ENCODE peak calls at places on chromosomes 11 and 22, in six cellular contexts. One of them, this sample, is unnamed.

GRCh38 chr11:120339394-120339890 is 3.2 kb downstream of the ARHGEF12 start:
- DNase-seq in PC-9: peak
- DNase-seq in esophagus muscularis mucosa: no peak
- DNase-seq in Peyer's patch: no peak
- DNase-seq in breast epithelium: no peak
- DNase-seq in fibroblast of lung: peak
- DNase-seq in this sample: no peak

GRCh38 chr11:96155627-96156378 is 187.2 kb downstream of the MAML2 start:
- DNase-seq in esophagus muscularis mucosa: peak
- DNase-seq in Peyer's patch: peak
- DNase-seq in breast epithelium: no peak
- DNase-seq in fibroblast of lung: peak
- DNase-seq in PC-9: peak
- DNase-seq in this sample: peak

GRCh38 chr11:122305426-122305825 is 189.4 kb upstream of the BLID start:
- DNase-seq in breast epithelium: no peak
- DNase-seq in Peyer's patch: no peak
- DNase-seq in PC-9: no peak
- DNase-seq in fibroblast of lung: no peak
- DNase-seq in esophagus muscularis mucosa: no peak
- DNase-seq in this sample: no peak

GRCh38 chr22:37472418-37473006 is 13.7 kb downstream of the MFNG start:
- DNase-seq in breast epithelium: no peak
- DNase-seq in PC-9: peak
- DNase-seq in esophagus muscularis mucosa: no peak
- DNase-seq in Peyer's patch: peak
- DNase-seq in fibroblast of lung: peak
- DNase-seq in this sample: peak

GRCh38 chr22:44396727-44397722 is 84.3 kb upstream of the SHISAL1 start:
- DNase-seq in Peyer's patch: peak
- DNase-seq in breast epithelium: peak
- DNase-seq in esophagus muscularis mucosa: no peak
- DNase-seq in PC-9: no peak
- DNase-seq in fibroblast of lung: no peak
- DNase-seq in this sample: no peak

GRCh38 chr22:36383110-36383581 is 4.6 kb downstream of the MYH9 start:
- DNase-seq in esophagus muscularis mucosa: no peak
- DNase-seq in Peyer's patch: no peak
- DNase-seq in fibroblast of lung: peak
- DNase-seq in breast epithelium: peak
- DNase-seq in PC-9: peak
- DNase-seq in this sample: no peak

GRCh38 chr11:111440416-111441205 is 61.5 kb upstream of the POU2AF1 start:
- DNase-seq in fibroblast of lung: no peak
- DNase-seq in Peyer's patch: no peak
- DNase-seq in esophagus muscularis mucosa: no peak
- DNase-seq in PC-9: no peak
- DNase-seq in breast epithelium: no peak
- DNase-seq in this sample: no peak

GRCh38 chr11:34624069-34624468 is 3.2 kb downstream of the EHF start:
- DNase-seq in breast epithelium: no peak
- DNase-seq in PC-9: peak
- DNase-seq in esophagus muscularis mucosa: no peak
- DNase-seq in Peyer's patch: peak
- DNase-seq in fibroblast of lung: no peak
- DNase-seq in this sample: no peak

GRCh38 chr11:12871251-12871650 is 137.9 kb upstream of the RASSF10 start:
- DNase-seq in breast epithelium: no peak
- DNase-seq in fibroblast of lung: no peak
- DNase-seq in PC-9: no peak
- DNase-seq in Peyer's patch: no peak
- DNase-seq in esophagus muscularis mucosa: no peak
- DNase-seq in this sample: no peak

GRCh38 chr11:43868852-43869567 is 11.6 kb upstream of the ALKBH3 start:
- DNase-seq in PC-9: no peak
- DNase-seq in esophagus muscularis mucosa: no peak
- DNase-seq in Peyer's patch: no peak
- DNase-seq in breast epithelium: no peak
- DNase-seq in fibroblast of lung: peak
- DNase-seq in this sample: no peak

GRCh38 chr11:126476256-126476970 is 120.9 kb downstream of the ST3GAL4 start:
- DNase-seq in esophagus muscularis mucosa: no peak
- DNase-seq in PC-9: no peak
- DNase-seq in fibroblast of lung: no peak
- DNase-seq in breast epithelium: no peak
- DNase-seq in Peyer's patch: no peak
- DNase-seq in this sample: peak

GRCh38 chr22:24392218-24392931 is 35.0 kb upstream of the ADORA2A start:
- DNase-seq in breast epithelium: no peak
- DNase-seq in Peyer's patch: no peak
- DNase-seq in fibroblast of lung: no peak
- DNase-seq in esophagus muscularis mucosa: no peak
- DNase-seq in PC-9: no peak
- DNase-seq in this sample: no peak

GRCh38 chr22:23182289-23183106 is 2.2 kb downstream of the BCR start:
- DNase-seq in esophagus muscularis mucosa: no peak
- DNase-seq in breast epithelium: no peak
- DNase-seq in PC-9: peak
- DNase-seq in Peyer's patch: no peak
- DNase-seq in fibroblast of lung: no peak
- DNase-seq in this sample: no peak

GRCh38 chr11:106694501-106694900 is 323.8 kb downstream of the GUCY1A2 start:
- DNase-seq in esophagus muscularis mucosa: no peak
- DNase-seq in Peyer's patch: no peak
- DNase-seq in PC-9: no peak
- DNase-seq in breast epithelium: no peak
- DNase-seq in fibroblast of lung: no peak
- DNase-seq in this sample: no peak

GRCh38 chr11:80702264-80702663 is 1261.4 kb upstream of the TENM4 start:
- DNase-seq in fibroblast of lung: no peak
- DNase-seq in esophagus muscularis mucosa: no peak
- DNase-seq in Peyer's patch: no peak
- DNase-seq in PC-9: no peak
- DNase-seq in breast epithelium: no peak
- DNase-seq in this sample: no peak

GRCh38 chr11:35237860-35238715 is 99.1 kb downstream of the CD44 start:
- DNase-seq in esophagus muscularis mucosa: no peak
- DNase-seq in fibroblast of lung: peak
- DNase-seq in Peyer's patch: no peak
- DNase-seq in PC-9: no peak
- DNase-seq in breast epithelium: no peak
- DNase-seq in this sample: peak

GRCh38 chr22:44918166-44918924 is 91.5 kb downstream of the PHF21B start:
- DNase-seq in esophagus muscularis mucosa: no peak
- DNase-seq in breast epithelium: peak
- DNase-seq in fibroblast of lung: no peak
- DNase-seq in Peyer's patch: peak
- DNase-seq in PC-9: no peak
- DNase-seq in this sample: no peak

GRCh38 chr11:57457643-57458023 is 2.7 kb upstream of the RTN4RL2 start:
- DNase-seq in PC-9: no peak
- DNase-seq in breast epithelium: no peak
- DNase-seq in esophagus muscularis mucosa: no peak
- DNase-seq in Peyer's patch: no peak
- DNase-seq in fibroblast of lung: no peak
- DNase-seq in this sample: no peak
- H3K4me3 ChIP-seq in PC-9: no peak
- H3K4me3 ChIP-seq in breast epithelium: peak
- H3K4me3 ChIP-seq in esophagus muscularis mucosa: peak
- H3K4me3 ChIP-seq in Peyer's patch: no peak
- H3K4me3 ChIP-seq in fibroblast of lung: no peak
- H3K4me3 ChIP-seq in this sample: no peak

GRCh38 chr11:76783901-76784813 is 1.0 kb downstream of the TSKU start:
- DNase-seq in fibroblast of lung: peak
- DNase-seq in breast epithelium: peak
- DNase-seq in PC-9: peak
- DNase-seq in Peyer's patch: peak
- DNase-seq in esophagus muscularis mucosa: no peak
- DNase-seq in this sample: peak

GRCh38 chr11:76783294-76783900 is at the start of gene TSKU:
- DNase-seq in breast epithelium: no peak
- DNase-seq in Peyer's patch: no peak
- DNase-seq in PC-9: no peak
- DNase-seq in fibroblast of lung: peak
- DNase-seq in esophagus muscularis mucosa: no peak
- DNase-seq in this sample: no peak

GRCh38 chr11:76782526-76783293 is 446 bp upstream of the TSKU start:
- DNase-seq in esophagus muscularis mucosa: peak
- DNase-seq in fibroblast of lung: peak
- DNase-seq in breast epithelium: peak
- DNase-seq in PC-9: peak
- DNase-seq in Peyer's patch: peak
- DNase-seq in this sample: peak

GRCh38 chr11:76781046-76781801 is 1.9 kb upstream of the TSKU start:
- DNase-seq in esophagus muscularis mucosa: no peak
- DNase-seq in fibroblast of lung: no peak
- DNase-seq in PC-9: no peak
- DNase-seq in breast epithelium: no peak
- DNase-seq in Peyer's patch: peak
- DNase-seq in this sample: no peak

DNA sequence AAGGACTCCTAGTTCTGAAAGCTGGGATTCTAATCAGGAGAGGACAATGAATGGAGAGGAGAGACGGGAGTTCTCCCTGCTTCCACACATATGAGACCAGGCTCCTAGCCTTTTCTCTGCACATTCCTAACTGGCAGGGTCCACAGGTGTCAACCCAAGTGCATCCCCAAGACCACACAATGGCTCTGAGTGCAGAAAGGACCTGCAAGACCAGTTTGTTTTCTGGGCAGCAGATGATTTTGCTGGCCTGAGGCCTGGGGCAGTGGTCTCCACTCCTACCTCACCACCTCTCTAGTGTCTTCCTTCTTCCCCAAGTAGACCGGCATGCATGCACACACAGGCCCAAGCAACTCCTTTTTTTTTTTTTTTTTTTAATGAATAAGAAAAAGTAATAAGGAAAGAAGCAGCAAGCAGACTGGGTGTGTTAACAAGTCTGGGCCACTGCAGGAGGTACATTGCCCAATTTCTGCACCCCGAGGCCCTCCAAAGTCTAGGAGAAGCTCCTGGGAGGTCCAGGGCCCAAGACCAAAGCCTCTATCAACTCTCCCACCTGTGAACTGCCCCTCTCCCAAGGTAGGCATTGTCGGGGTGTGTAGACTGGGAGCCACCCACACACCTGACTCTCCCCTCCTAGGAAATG is 1.2 kb upstream of the TSKU start:
- DNase-seq in fibroblast of lung: no peak
- DNase-seq in esophagus muscularis mucosa: no peak
- DNase-seq in PC-9: no peak
- DNase-seq in breast epithelium: no peak
- DNase-seq in Peyer's patch: no peak
- DNase-seq in this sample: no peak
- H3K4me3 ChIP-seq in fibroblast of lung: peak
- H3K4me3 ChIP-seq in esophagus muscularis mucosa: peak
- H3K4me3 ChIP-seq in PC-9: peak
- H3K4me3 ChIP-seq in breast epithelium: peak
- H3K4me3 ChIP-seq in Peyer's patch: peak
- H3K4me3 ChIP-seq in this sample: peak

GRCh38 chr11:65945430-65945911 is at the start of gene TSGA10IP:
- DNase-seq in PC-9: no peak
- DNase-seq in Peyer's patch: no peak
- DNase-seq in fibroblast of lung: no peak
- DNase-seq in breast epithelium: no peak
- DNase-seq in esophagus muscularis mucosa: no peak
- DNase-seq in this sample: no peak
- H3K4me3 ChIP-seq in PC-9: no peak
- H3K4me3 ChIP-seq in Peyer's patch: no peak
- H3K4me3 ChIP-seq in fibroblast of lung: no peak
- H3K4me3 ChIP-seq in breast epithelium: no peak
- H3K4me3 ChIP-seq in esophagus muscularis mucosa: no peak
- H3K4me3 ChIP-seq in this sample: no peak

DNA sequence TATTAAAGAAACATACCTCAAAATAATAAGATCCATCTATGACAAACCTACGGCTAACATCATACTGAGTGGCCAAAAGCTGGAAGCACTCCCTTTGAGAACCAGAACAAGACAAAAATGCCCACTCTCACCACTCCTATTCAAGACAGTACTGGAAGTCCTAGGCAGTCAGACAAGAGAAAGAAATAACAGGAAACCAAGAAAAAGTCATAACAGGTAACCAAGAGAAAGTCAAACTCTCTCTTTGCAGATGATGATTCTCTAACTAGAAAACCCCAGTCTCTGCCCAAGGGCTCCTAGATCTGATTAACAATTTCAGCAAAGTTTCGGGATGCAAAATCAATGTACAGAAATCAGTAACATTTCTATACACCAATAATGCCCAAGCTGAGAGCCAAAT is 35.6 kb downstream of the TMEM123 start:
- DNase-seq in breast epithelium: no peak
- DNase-seq in PC-9: no peak
- DNase-seq in Peyer's patch: no peak
- DNase-seq in esophagus muscularis mucosa: no peak
- DNase-seq in fibroblast of lung: no peak
- DNase-seq in this sample: no peak
- H3K4me3 ChIP-seq in breast epithelium: no peak
- H3K4me3 ChIP-seq in PC-9: no peak
- H3K4me3 ChIP-seq in Peyer's patch: no peak
- H3K4me3 ChIP-seq in esophagus muscularis mucosa: no peak
- H3K4me3 ChIP-seq in fibroblast of lung: no peak
- H3K4me3 ChIP-seq in this sample: no peak

DNA sequence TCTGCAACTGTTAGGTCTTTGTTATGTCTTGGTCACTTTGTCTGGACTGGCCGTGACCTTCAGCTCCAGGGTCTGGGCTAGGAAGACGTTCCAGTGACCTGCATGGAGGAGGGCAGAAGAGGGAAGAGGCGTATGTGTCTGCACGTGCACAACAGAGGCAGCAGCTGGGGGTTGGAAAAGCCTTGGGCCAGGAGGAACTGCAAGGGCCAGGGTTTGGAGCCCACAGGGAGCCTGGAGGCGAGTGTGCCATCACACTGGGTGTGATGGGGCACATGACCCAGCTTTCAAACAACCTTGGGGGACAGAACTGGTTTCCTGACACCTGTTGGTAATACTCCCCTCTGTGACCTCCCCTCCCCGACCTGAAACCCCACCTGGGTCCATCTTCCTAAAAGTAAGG is 34.7 kb downstream of the CHRDL2 start:
- DNase-seq in breast epithelium: no peak
- DNase-seq in Peyer's patch: no peak
- DNase-seq in esophagus muscularis mucosa: no peak
- DNase-seq in PC-9: no peak
- DNase-seq in fibroblast of lung: no peak
- DNase-seq in this sample: no peak
- H3K4me3 ChIP-seq in breast epithelium: peak
- H3K4me3 ChIP-seq in Peyer's patch: no peak
- H3K4me3 ChIP-seq in esophagus muscularis mucosa: peak
- H3K4me3 ChIP-seq in PC-9: no peak
- H3K4me3 ChIP-seq in fibroblast of lung: no peak
- H3K4me3 ChIP-seq in this sample: no peak

DNA sequence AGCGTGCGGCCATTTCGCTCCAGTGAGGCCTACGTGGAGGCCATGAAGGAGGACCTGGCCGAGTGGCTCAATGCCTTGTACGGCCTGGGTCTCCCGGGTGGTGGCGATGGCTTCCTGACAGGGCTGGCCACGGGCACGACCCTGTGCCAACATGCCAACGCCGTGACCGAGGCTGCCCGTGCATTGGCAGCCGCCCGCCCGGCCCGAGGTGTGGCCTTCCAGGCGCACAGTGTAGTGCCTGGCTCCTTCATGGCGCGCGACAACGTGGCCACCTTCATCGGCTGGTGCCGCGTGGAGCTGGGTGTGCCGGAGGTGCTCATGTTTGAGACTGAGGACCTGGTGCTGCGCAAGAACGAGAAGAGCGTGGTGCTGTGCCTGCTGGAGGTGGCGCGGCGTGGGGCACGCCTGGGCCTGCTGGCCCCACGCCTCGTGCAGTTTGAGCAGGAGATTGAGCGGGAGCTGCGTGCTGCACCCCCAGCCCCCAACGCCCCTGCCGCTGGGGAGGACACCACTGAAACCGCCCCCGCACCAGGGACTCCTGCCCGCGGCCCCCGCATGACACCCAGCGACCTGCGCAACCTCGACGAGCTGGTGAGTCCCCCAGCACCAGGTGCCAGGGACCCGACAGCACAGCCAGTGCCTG is 1.8 kb downstream of the GAS2L1 start:
- DNase-seq in Peyer's patch: no peak
- DNase-seq in fibroblast of lung: no peak
- DNase-seq in PC-9: no peak
- DNase-seq in breast epithelium: no peak
- DNase-seq in esophagus muscularis mucosa: no peak
- DNase-seq in this sample: peak
- H3K4me3 ChIP-seq in Peyer's patch: peak
- H3K4me3 ChIP-seq in fibroblast of lung: no peak
- H3K4me3 ChIP-seq in PC-9: no peak
- H3K4me3 ChIP-seq in breast epithelium: peak
- H3K4me3 ChIP-seq in esophagus muscularis mucosa: peak
- H3K4me3 ChIP-seq in this sample: no peak